ENCODE peak calls at places on chromosomes 5 and 9, in nine cellular contexts. K is activated CD4-positive, alpha-beta T cell treated with anti-CD3 and anti-CD28 coated beads, Interleukin-2, amount 50 U/mL, for 1 hour; V is activated naive CD4-positive, alpha-beta T cell treated with Interleukin-2 at 50 U/mL for 16 hours; D is psoas muscle; X is Calu3; S is HT1080; Z is astrocyte; F is MV-4-11; B is GM20000. L is an unnamed sample.

GRCh38 chr5:56269216-56269927 is 36.2 kb upstream of the ANKRD55 start:
- DNase-seq in B (peak; percentile 67), Z (peak; percentile 31), K (no peak), V (no peak), S (no peak), F (peak; percentile 77), D (no peak), X (peak; percentile 26), L (peak; percentile 74)

GRCh38 chr5:173515526-173515925 is 100.9 kb downstream of the BOD1 start:
- DNase-seq in B (no peak), X (no peak), S (no peak), Z (peak; percentile 19), V (no peak), F (no peak), K (no peak), D (no peak), L (no peak)

GRCh38 chr5:116420540-116420939 is 154.1 kb downstream of the SEMA6A start:
- DNase-seq in F (no peak), Z (no peak), D (no peak), B (no peak), K (no peak), V (no peak), X (no peak), S (no peak), L (peak; percentile 81)

GRCh38 chr9:126420148-126420547 is 93.5 kb downstream of the MVB12B start:
- DNase-seq in B (no peak), X (no peak), D (no peak), F (no peak), Z (no peak), S (no peak), V (no peak), K (no peak), L (no peak)

GRCh38 chr5:39992617-39993203 is 567.9 kb upstream of the DAB2 start:
- DNase-seq in X (no peak), V (no peak), D (no peak), Z (no peak), F (peak; percentile 62), S (peak; percentile 24), K (no peak), B (no peak), L (no peak)

GRCh38 chr9:100601216-100601615 is 23.3 kb downstream of the CAVIN4 start:
- DNase-seq in F (peak; percentile 60), V (peak; percentile 24), Z (peak; percentile 24), B (peak; percentile 66), D (no peak), X (peak; percentile 55), S (peak; percentile 55), K (peak; percentile 20), L (no peak)

GRCh38 chr9:121199921-121200320 is 1.7 kb downstream of the RAB14 start:
- DNase-seq in V (no peak), X (no peak), F (no peak), Z (no peak), S (no peak), K (no peak), D (no peak), B (no peak), L (no peak)

GRCh38 chr5:135203593-135204036 is 169.6 kb upstream of the PITX1 start:
- DNase-seq in D (no peak), S (peak; percentile 53), K (no peak), F (no peak), V (no peak), B (no peak), Z (no peak), X (no peak), L (no peak)

GRCh38 chr5:150434502-150434901 is 15.0 kb downstream of the RPS14 start:
- DNase-seq in V (no peak), F (no peak), B (no peak), X (no peak), D (no peak), K (no peak), S (no peak), Z (peak; percentile 72), L (no peak)

GRCh38 chr9:18896531-18897179 is 136.4 kb downstream of the SAXO1 start:
- DNase-seq in F (peak; percentile 89), B (no peak), K (no peak), D (no peak), V (no peak), X (no peak), S (peak; percentile 35), Z (peak; percentile 17), L (no peak)

GRCh38 chr5:89297111-89297510 is 414.1 kb upstream of the MEF2C start:
- DNase-seq in B (no peak), F (no peak), Z (no peak), V (no peak), D (no peak), X (no peak), K (no peak), S (no peak), L (no peak)

GRCh38 chr9:134624827-134625181 is 16.8 kb upstream of the COL5A1 start:
- DNase-seq in D (no peak), F (no peak), Z (peak; percentile 89), K (no peak), B (no peak), X (no peak), V (no peak), S (peak; percentile 87), L (peak; percentile 47)

GRCh38 chr5:172771439-172772111 is 580 bp upstream of the DUSP1 start:
- DNase-seq in D (no peak), V (no peak), B (peak; percentile 35), S (no peak), X (no peak), Z (no peak), F (no peak), K (no peak), L (peak; percentile 70)

GRCh38 chr9:135240222-135240621 is 152.8 kb downstream of the OLFM1 start:
- DNase-seq in X (no peak), D (no peak), B (no peak), K (no peak), S (no peak), Z (no peak), F (no peak), V (no peak), L (no peak)

GRCh38 chr5:151036556-151036955 is 16.2 kb downstream of the GPX3 start:
- DNase-seq in V (no peak), F (no peak), S (no peak), K (no peak), B (no peak), D (no peak), Z (no peak), X (no peak), L (no peak)

GRCh38 chr5:179325296-179326031 is 19.8 kb downstream of the ADAMTS2 start:
- DNase-seq in F (no peak), S (no peak), X (no peak), K (no peak), D (peak; percentile 53), Z (no peak), V (no peak), B (no peak), L (no peak)

GRCh38 chr9:123355761-123356520 is at the start of gene CRB2:
- DNase-seq in V (no peak), S (no peak), D (no peak), X (no peak), B (no peak), F (no peak), K (no peak), Z (no peak), L (no peak)

GRCh38 chr9:87812375-87813118 is 70.1 kb upstream of the SPATA31E1 start:
- DNase-seq in F (no peak), B (peak; percentile 45), Z (peak; percentile 81), K (no peak), D (no peak), V (peak; percentile 42), X (peak; percentile 33), S (peak; percentile 69), L (peak; percentile 49)

GRCh38 chr5:136016945-136017530 is 11.8 kb upstream of the TGFBI start:
- DNase-seq in V (no peak), Z (peak; percentile 98), D (no peak), S (peak; percentile 100), X (peak; percentile 87), K (no peak), B (no peak), F (peak; percentile 66), L (no peak)

GRCh38 chr5:54294097-54294667 is 16.2 kb downstream of the ARL15 start:
- DNase-seq in K (no peak), B (no peak), V (no peak), Z (no peak), D (no peak), S (no peak), X (no peak), F (no peak), L (no peak)

GRCh38 chr9:113876806-113877236 is 712 bp downstream of the ZNF618 start:
- DNase-seq in Z (no peak), D (no peak), K (no peak), X (no peak), B (no peak), V (no peak), F (peak; percentile 25), S (no peak), L (peak; percentile 35)

GRCh38 chr5:67215592-67216471 is 19.2 kb upstream of the CD180 start:
- DNase-seq in F (peak; percentile 96), B (peak; percentile 69), V (peak; percentile 60), S (no peak), X (peak; percentile 59), D (peak; percentile 90), Z (no peak), K (peak; percentile 63), L (peak; percentile 91)